ENCODE peak calls at places on chromosomes 11 and 22, in five cellular contexts. B, G, S, W and L are unnamed samples.
A peak's percentile ranks its signal among the peaks of the same experiment; 100 is the strongest.

GRCh38 chr22:31103899-31104694 is 3.3 kb downstream of the SELENOM start:
- DNase-seq in W (peak; percentile 74), G (no peak), S (no peak), B (no peak), L (no peak)

GRCh38 chr22:25853501-25853900 is 111.5 kb downstream of the MYO18B start:
- DNase-seq in S (no peak), G (no peak), W (no peak), B (no peak), L (no peak)

GRCh38 chr22:32789797-32790620 is 11.5 kb upstream of the TIMP3 start:
- DNase-seq in W (no peak), G (no peak), B (no peak), S (no peak), L (no peak)

GRCh38 chr11:119108857-119109221 is 1.7 kb downstream of the C2CD2L start:
- DNase-seq in S (no peak), W (no peak), B (no peak), G (no peak), L (no peak)

GRCh38 chr11:22558638-22559037 is 67.0 kb downstream of the FANCF start:
- DNase-seq in B (peak; percentile 11), S (no peak), W (no peak), G (no peak), L (no peak)

GRCh38 chr11:111659201-111659600 is 57.0 kb downstream of the SIK2 start:
- DNase-seq in W (no peak), G (no peak), B (no peak), S (no peak), L (no peak)

GRCh38 chr11:96303067-96303466 is 39.9 kb downstream of the MAML2 start:
- DNase-seq in B (peak; percentile 41), S (no peak), G (no peak), W (no peak), L (peak; percentile 71)

GRCh38 chr11:129282634-129283033 is 90.5 kb upstream of the ARHGAP32 start:
- DNase-seq in G (no peak), W (no peak), S (no peak), B (no peak), L (no peak)

GRCh38 chr11:67439321-67440228 is 2.1 kb upstream of the PTPRCAP start:
- DNase-seq in W (peak; percentile 76), G (no peak), S (no peak), B (peak; percentile 47), L (no peak)

GRCh38 chr11:19499999-19500398 is 212.6 kb upstream of the NAV2 start:
- DNase-seq in B (no peak), S (no peak), G (no peak), W (no peak), L (no peak)

GRCh38 chr11:131906963-131907362 is 536.5 kb downstream of the NTM start:
- DNase-seq in S (no peak), W (no peak), G (no peak), B (no peak), L (no peak)

GRCh38 chr11:86719781-86720463 is 47.5 kb upstream of the ME3 start:
- DNase-seq in W (no peak), G (peak; percentile 38), S (no peak), B (peak; percentile 72), L (peak; percentile 97)

GRCh38 chr11:19935507-19935906 is 222.9 kb downstream of the NAV2 start:
- DNase-seq in B (no peak), W (no peak), G (peak; percentile 50), S (no peak), L (peak; percentile 50)

GRCh38 chr11:117195208-117195607 is 4.0 kb upstream of the TAGLN start:
- DNase-seq in S (no peak), G (no peak), W (no peak), B (no peak), L (no peak)

GRCh38 chr22:36323182-36323854 is 64.4 kb downstream of the MYH9 start:
- DNase-seq in S (no peak), W (peak; percentile 37), G (no peak), B (no peak), L (no peak)

GRCh38 chr22:35910926-35911325 is 117.7 kb downstream of the RBFOX2 start:
- DNase-seq in S (no peak), G (no peak), W (no peak), B (no peak), L (no peak)

GRCh38 chr22:20298803-20299735 is 20.8 kb downstream of the DGCR6L start:
- DNase-seq in W (peak; percentile 95), B (peak; percentile 83), G (peak; percentile 95), S (peak; percentile 98), L (peak; percentile 65)